ENCODE peak calls at places on chromosomes 4 and X, in six cellular contexts. Y is tibial nerve, B is IMR-90, W is A549, Z is lower leg skin, X is heart left ventricle. K is an unnamed sample.

GRCh38 chr4:24805036-24805435 is 9.7 kb downstream of the SOD3 start:
- DNase-seq in Y (no peak), B (no peak), W (no peak), Z (no peak), X (no peak), K (no peak)

GRCh38 chr4:121397434-121397833 is 16.6 kb upstream of the QRFPR start:
- DNase-seq in Y (no peak), B (no peak), W (no peak), Z (no peak), X (no peak), K (no peak)

GRCh38 chr4:77852892-77853495 is 9.6 kb upstream of the MRPL1 start:
- DNase-seq in Y (no peak), B (no peak), W (no peak), Z (no peak), X (no peak), K (no peak)

GRCh38 chrX:27680726-27681125 is 90.6 kb downstream of the DCAF8L2 start:
- DNase-seq in Y (no peak), B (peak; percentile 56), W (no peak), Z (no peak), X (no peak), K (no peak)

GRCh38 chrX:48043056-48043455 is 28.4 kb downstream of the ZNF630 start:
- DNase-seq in Y (no peak), B (no peak), W (no peak), Z (no peak), X (no peak), K (no peak)

GRCh38 chr4:79848329-79848728 is 224.7 kb downstream of the ANTXR2 start:
- DNase-seq in Y (no peak), B (no peak), W (no peak), Z (no peak), X (no peak), K (no peak)

GRCh38 chrX:96430756-96431455 is 253.7 kb upstream of the DIAPH2 start:
- DNase-seq in Y (no peak), B (no peak), W (no peak), Z (no peak), X (no peak), K (no peak)

GRCh38 chr4:7904108-7904516 is 35.5 kb downstream of the AFAP1 start:
- DNase-seq in Y (no peak), B (peak; percentile 89), W (no peak), Z (no peak), X (no peak), K (no peak)

GRCh38 chrX:41518841-41519220 is 71.7 kb downstream of the NYX start:
- DNase-seq in Y (no peak), B (peak; percentile 49), W (no peak), Z (no peak), X (no peak), K (peak; percentile 7)

GRCh38 chrX:276588-277171 is 4.5 kb upstream of the PLCXD1 start:
- DNase-seq in Y (no peak), B (peak; percentile 76), W (peak; percentile 58), Z (peak; percentile 89), X (peak; percentile 12), K (peak; percentile 30)

GRCh38 chrX:38968344-38968743 is 167.1 kb downstream of the MID1IP1 start:
- DNase-seq in Y (no peak), B (no peak), W (no peak), Z (no peak), X (no peak), K (no peak)

GRCh38 chr4:120830204-120830603 is 92.3 kb downstream of the PRDM5 start:
- DNase-seq in Y (no peak), B (peak; percentile 21), W (no peak), Z (no peak), X (peak; percentile 46), K (no peak)

GRCh38 chr4:35250771-35251170 is 993.5 kb downstream of the ARAP2 start:
- DNase-seq in Y (no peak), B (no peak), W (no peak), Z (no peak), X (no peak), K (no peak)

GRCh38 chr4:123312951-123313592 is 83.5 kb upstream of the SPRY1 start:
- DNase-seq in Y (no peak), B (no peak), W (no peak), Z (no peak), X (no peak), K (no peak)

GRCh38 chr4:48651869-48652447 is 128.1 kb downstream of the FRYL start:
- DNase-seq in Y (no peak), B (peak; percentile 28), W (no peak), Z (no peak), X (no peak), K (no peak)

GRCh38 chr4:77931452-77932135 is 69.0 kb downstream of the MRPL1 start:
- DNase-seq in Y (no peak), B (peak; percentile 91), W (no peak), Z (no peak), X (no peak), K (no peak)

GRCh38 chr4:141686146-141686775 is 49.9 kb downstream of the IL15 start:
- DNase-seq in Y (no peak), B (peak; percentile 52), W (peak; percentile 87), Z (no peak), X (no peak), K (peak; percentile 23)

GRCh38 chrX:53268173-53268572 is 13.2 kb downstream of the IQSEC2 start:
- DNase-seq in Y (no peak), B (no peak), W (no peak), Z (no peak), X (no peak), K (no peak)

GRCh38 chr4:140092094-140092820 is 61.7 kb downstream of the MAML3 start:
- DNase-seq in Y (no peak), B (no peak), W (peak; percentile 53), Z (peak; percentile 88), X (peak; percentile 41), K (no peak)

GRCh38 chr4:8063974-8064563 is 94.5 kb downstream of the ABLIM2 start:
- DNase-seq in Y (no peak), B (no peak), W (no peak), Z (no peak), X (no peak), K (no peak)

GRCh38 chr4:123676550-123677229 is 280.1 kb downstream of the SPRY1 start:
- DNase-seq in Y (no peak), B (no peak), W (no peak), Z (no peak), X (no peak), K (no peak)

GRCh38 chr4:2288051-2288541 is 26.2 kb upstream of the MXD4 start:
- DNase-seq in Y (no peak), B (no peak), W (no peak), Z (peak; percentile 75), X (no peak), K (no peak)

DNA sequence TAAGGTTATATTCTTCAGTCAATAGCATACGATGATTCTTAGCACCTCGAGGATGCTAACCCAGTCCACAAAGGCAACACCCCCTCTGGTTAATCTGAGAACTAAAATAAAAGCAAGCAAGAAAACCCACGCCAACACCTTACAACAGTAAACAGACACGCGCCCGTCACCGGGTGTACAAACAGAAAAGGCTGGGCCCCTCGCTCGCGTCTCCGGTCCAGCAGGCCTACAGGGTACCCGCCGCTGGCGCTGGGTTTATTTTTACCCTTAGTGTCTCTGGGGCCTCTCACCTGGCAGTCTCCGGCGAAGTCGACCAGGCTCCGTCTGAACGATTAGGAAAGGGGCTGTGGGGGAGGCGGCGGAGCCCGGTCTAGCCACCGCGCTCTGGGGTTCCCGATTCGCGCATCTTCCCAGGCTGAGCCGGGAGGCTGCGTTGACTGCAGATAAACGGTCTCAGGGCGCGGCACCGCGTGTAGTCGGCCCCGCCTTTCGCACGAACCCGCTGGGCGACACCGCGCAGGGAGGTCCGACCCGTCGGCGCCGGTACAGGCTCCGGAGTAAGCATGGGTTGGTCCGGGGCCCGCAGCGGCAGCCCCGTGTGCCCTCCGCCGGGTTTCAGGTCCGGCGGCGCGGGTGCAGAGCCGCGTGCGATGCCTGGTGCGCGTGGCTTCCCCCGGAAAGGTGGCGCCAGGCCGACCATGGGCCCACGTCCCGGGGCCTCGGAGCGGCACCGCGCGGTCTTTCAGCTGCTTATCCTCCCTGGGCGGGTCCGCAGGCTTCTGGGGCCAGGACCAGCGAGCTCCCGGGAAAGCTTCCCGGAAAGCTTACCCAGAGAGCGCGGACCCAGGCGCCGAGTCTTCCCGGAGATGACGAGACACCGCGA is at the start of gene SLC9B2:
- DNase-seq in Y (peak; percentile 26), B (peak; percentile 56), W (peak; percentile 33), Z (peak; percentile 92), X (peak; percentile 61), K (peak; percentile 28)
- TF ChIP-seq POLR2A in Y (peak; percentile 11), B (no peak), W (peak; percentile 15), Z (no peak), X (peak; percentile 25), K (peak; percentile 46)

GRCh38 chrX:70289793-70290770 is at the start of the genes KIF4A and PDZD11:
- DNase-seq in Y (peak; percentile 24), B (peak; percentile 76), W (peak; percentile 86), Z (peak; percentile 92), X (peak; percentile 82), K (peak; percentile 90)
- TF ChIP-seq POLR2A in Y (no peak), B (peak; percentile 23), W (peak; percentile 77), Z (no peak), X (peak; percentile 34), K (peak; percentile 66)

GRCh38 chr4:81471361-81472248 is at the start of gene RASGEF1B:
- DNase-seq in Y (peak; percentile 80), B (peak; percentile 62), W (peak; percentile 17), Z (peak; percentile 97), X (peak; percentile 91), K (no peak)
- TF ChIP-seq POLR2A in Y (peak; percentile 80), B (no peak), W (no peak), Z (no peak), X (peak; percentile 72), K (no peak)

GRCh38 chr4:184472540-184473264 is 1.6 kb downstream of the IRF2 start:
- DNase-seq in Y (peak; percentile 47), B (peak; percentile 51), W (peak; percentile 70), Z (peak; percentile 94), X (peak; percentile 86), K (peak; percentile 42)
- TF ChIP-seq POLR2A in Y (peak; percentile 36), B (peak; percentile 23), W (peak; percentile 42), Z (no peak), X (peak; percentile 74), K (peak; percentile 45)

GRCh38 chrX:49053223-49054072 is 5.4 kb upstream of the CCDC120 start:
- DNase-seq in Y (no peak), B (peak; percentile 43), W (peak; percentile 71), Z (no peak), X (peak; percentile 35), K (no peak)
- TF ChIP-seq POLR2A in Y (no peak), B (no peak), W (peak; percentile 34), Z (no peak), X (no peak), K (no peak)

GRCh38 chr4:17614416-17615299 is at the start of gene MED28:
- DNase-seq in Y (peak; percentile 94), B (peak; percentile 95), W (peak; percentile 89), Z (peak; percentile 99), X (peak; percentile 96), K (peak; percentile 77)
- TF ChIP-seq POLR2A in Y (peak; percentile 94), B (peak; percentile 88), W (peak; percentile 77), Z (no peak), X (peak; percentile 77), K (peak; percentile 77)